ENCODE peak calls at places on chromosomes 5 and 9, in seven cellular contexts. V is PC-3, A is HepG2, P is NB4, R is H1, T is AG10803, D is neural progenitor cell. Y is an unnamed sample.

GRCh38 chr5:169050146-169050571 is 250.8 kb downstream of the SLIT3 start:
- DNase-seq in V (peak), A (no peak), P (no peak), R (no peak), T (peak), D (no peak), Y (no peak)

GRCh38 chr5:153147891-153148623 is 342.4 kb upstream of the GRIA1 start:
- DNase-seq in V (peak), A (peak), P (peak), R (peak), T (peak), D (peak), Y (no peak)

GRCh38 chr5:140588311-140589070 is 23.9 kb downstream of the SLC35A4 start:
- DNase-seq in V (no peak), A (no peak), P (no peak), R (no peak), T (peak), D (no peak), Y (no peak)

GRCh38 chr5:143066556-143067281 is 296.5 kb downstream of the ARHGAP26 start:
- DNase-seq in V (no peak), A (no peak), P (peak), R (no peak), T (peak), D (no peak), Y (no peak)

GRCh38 chr9:120714846-120715231 is 569 bp upstream of the MEGF9 start:
- DNase-seq in V (no peak), A (no peak), P (no peak), R (no peak), T (no peak), D (no peak), Y (no peak)

GRCh38 chr9:97132865-97133264 is 93.9 kb upstream of the CTSV start:
- DNase-seq in V (no peak), A (no peak), P (no peak), R (no peak), T (no peak), D (no peak), Y (no peak)

GRCh38 chr5:18792145-18792544 is 1157.9 kb downstream of the TAF11L14 start:
- DNase-seq in V (peak), A (peak), P (no peak), R (no peak), T (no peak), D (no peak), Y (no peak)

GRCh38 chr5:57937501-57937900 is 454.9 kb upstream of the ACTBL2 start:
- DNase-seq in V (no peak), A (no peak), P (no peak), R (no peak), T (peak), D (no peak), Y (no peak)

GRCh38 chr5:103487822-103488493 is 74.6 kb downstream of the NUDT12 start:
- DNase-seq in V (no peak), A (no peak), P (no peak), R (no peak), T (no peak), D (no peak), Y (no peak)

GRCh38 chr5:175738595-175739133 is 80.8 kb downstream of the HRH2 start:
- DNase-seq in V (no peak), A (no peak), P (no peak), R (no peak), T (no peak), D (no peak), Y (no peak)

GRCh38 chr5:125696762-125697161 is 726.4 kb upstream of the GRAMD2B start:
- DNase-seq in V (peak), A (peak), P (no peak), R (no peak), T (peak), D (no peak), Y (no peak)

GRCh38 chr9:21557428-21557768 is 75.3 kb upstream of the IFNE start:
- DNase-seq in V (no peak), A (no peak), P (no peak), R (no peak), T (no peak), D (no peak), Y (no peak)

GRCh38 chr9:4349841-4350418 is 50.1 kb upstream of the GLIS3 start:
- DNase-seq in V (no peak), A (no peak), P (no peak), R (no peak), T (no peak), D (peak), Y (no peak)

GRCh38 chr9:137452761-137453642 is 6.1 kb downstream of the NSMF start:
- DNase-seq in V (no peak), A (no peak), P (no peak), R (no peak), T (no peak), D (no peak), Y (no peak)

GRCh38 chr9:14018061-14018460 is 295.9 kb downstream of the NFIB start:
- DNase-seq in V (peak), A (no peak), P (no peak), R (no peak), T (no peak), D (no peak), Y (no peak)

GRCh38 chr9:123763910-123764588 is 165.9 kb downstream of the DENND1A start:
- DNase-seq in V (no peak), A (no peak), P (no peak), R (no peak), T (peak), D (no peak), Y (no peak)

GRCh38 chr5:94693043-94693822 is 74.8 kb downstream of the SLF1 start:
- DNase-seq in V (peak), A (peak), P (peak), R (no peak), T (peak), D (peak), Y (no peak)

GRCh38 chr9:6999788-7000187 is 242.0 kb downstream of the KDM4C start:
- DNase-seq in V (no peak), A (no peak), P (no peak), R (no peak), T (no peak), D (no peak), Y (no peak)

GRCh38 chr5:41932770-41933169 is 7.7 kb downstream of the FBXO4 start:
- DNase-seq in V (no peak), A (no peak), P (no peak), R (no peak), T (no peak), D (no peak), Y (no peak)

GRCh38 chr5:168486136-168486879 is at the start of gene RARS1:
- DNase-seq in V (peak), A (peak), P (peak), R (peak), T (peak), D (peak), Y (peak)

GRCh38 chr5:126138475-126139005 is 284.7 kb upstream of the GRAMD2B start:
- DNase-seq in V (peak), A (no peak), P (no peak), R (no peak), T (peak), D (peak), Y (no peak)

GRCh38 chr9:7315746-7316457 is 483.7 kb downstream of the DMAC1 start:
- DNase-seq in V (no peak), A (no peak), P (no peak), R (no peak), T (peak), D (no peak), Y (no peak)

GRCh38 chr5:107455111-107455544 is 215.6 kb downstream of the EFNA5 start:
- DNase-seq in V (peak), A (no peak), P (no peak), R (no peak), T (peak), D (peak), Y (no peak)

GRCh38 chr9:85425153-85425611 is 316.6 kb downstream of the AGTPBP1 start:
- DNase-seq in V (peak), A (peak), P (peak), R (peak), T (peak), D (peak), Y (peak)

GRCh38 chr5:52457808-52458207 is 329.9 kb upstream of the ITGA1 start:
- DNase-seq in V (no peak), A (no peak), P (no peak), R (no peak), T (no peak), D (peak), Y (no peak)

GRCh38 chr5:109062669-109063068 is 315.0 kb downstream of the FER start:
- DNase-seq in V (no peak), A (no peak), P (no peak), R (no peak), T (peak), D (no peak), Y (no peak)

GRCh38 chr5:107040907-107041306 is 629.8 kb downstream of the EFNA5 start:
- DNase-seq in V (no peak), A (no peak), P (no peak), R (no peak), T (no peak), D (no peak), Y (no peak)

GRCh38 chr9:135017916-135018915 is 69.3 kb upstream of the OLFM1 start:
- DNase-seq in V (no peak), A (no peak), P (no peak), R (no peak), T (no peak), D (no peak), Y (no peak)

GRCh38 chr5:55920784-55921183 is 69.6 kb downstream of the IL31RA start:
- DNase-seq in V (peak), A (no peak), P (peak), R (peak), T (peak), D (no peak), Y (no peak)

GRCh38 chr9:6184749-6185645 is 30.6 kb upstream of the IL33 start:
- DNase-seq in V (no peak), A (no peak), P (no peak), R (no peak), T (peak), D (no peak), Y (no peak)

GRCh38 chr5:59496524-59497134 is 396.9 kb downstream of the PDE4D start:
- DNase-seq in V (peak), A (no peak), P (peak), R (peak), T (no peak), D (peak), Y (no peak)

GRCh38 chr5:142826741-142827492 is 56.7 kb downstream of the ARHGAP26 start:
- DNase-seq in V (peak), A (no peak), P (peak), R (no peak), T (peak), D (no peak), Y (no peak)

GRCh38 chr5:22557251-22557650 is 295.9 kb downstream of the CDH12 start:
- DNase-seq in V (no peak), A (no peak), P (no peak), R (no peak), T (no peak), D (no peak), Y (no peak)

GRCh38 chr5:54234304-54234938 is 76.0 kb downstream of the ARL15 start:
- DNase-seq in V (peak), A (peak), P (peak), R (no peak), T (peak), D (peak), Y (no peak)

GRCh38 chr9:94826044-94826443 is 99.5 kb downstream of the AOPEP start:
- DNase-seq in V (no peak), A (no peak), P (no peak), R (no peak), T (no peak), D (no peak), Y (no peak)

GRCh38 chr5:167555771-167556170 is 735.7 kb upstream of the WWC1 start:
- DNase-seq in V (no peak), A (no peak), P (no peak), R (no peak), T (no peak), D (peak), Y (no peak)

GRCh38 chr5:158957196-158957595 is 142.5 kb downstream of the EBF1 start:
- DNase-seq in V (no peak), A (no peak), P (no peak), R (no peak), T (no peak), D (no peak), Y (no peak)

GRCh38 chr9:107637421-107638420 is 148.2 kb upstream of the KLF4 start:
- DNase-seq in V (peak), A (no peak), P (peak), R (peak), T (peak), D (peak), Y (no peak)

GRCh38 chr5:1204693-1205242 is 3.4 kb downstream of the SLC6A19 start:
- DNase-seq in V (peak), A (peak), P (peak), R (no peak), T (peak), D (peak), Y (no peak)
- TF ChIP-seq CTCF in V (peak), A (peak), P (peak), R (peak), T (peak), D (peak), Y (no peak)

DNA sequence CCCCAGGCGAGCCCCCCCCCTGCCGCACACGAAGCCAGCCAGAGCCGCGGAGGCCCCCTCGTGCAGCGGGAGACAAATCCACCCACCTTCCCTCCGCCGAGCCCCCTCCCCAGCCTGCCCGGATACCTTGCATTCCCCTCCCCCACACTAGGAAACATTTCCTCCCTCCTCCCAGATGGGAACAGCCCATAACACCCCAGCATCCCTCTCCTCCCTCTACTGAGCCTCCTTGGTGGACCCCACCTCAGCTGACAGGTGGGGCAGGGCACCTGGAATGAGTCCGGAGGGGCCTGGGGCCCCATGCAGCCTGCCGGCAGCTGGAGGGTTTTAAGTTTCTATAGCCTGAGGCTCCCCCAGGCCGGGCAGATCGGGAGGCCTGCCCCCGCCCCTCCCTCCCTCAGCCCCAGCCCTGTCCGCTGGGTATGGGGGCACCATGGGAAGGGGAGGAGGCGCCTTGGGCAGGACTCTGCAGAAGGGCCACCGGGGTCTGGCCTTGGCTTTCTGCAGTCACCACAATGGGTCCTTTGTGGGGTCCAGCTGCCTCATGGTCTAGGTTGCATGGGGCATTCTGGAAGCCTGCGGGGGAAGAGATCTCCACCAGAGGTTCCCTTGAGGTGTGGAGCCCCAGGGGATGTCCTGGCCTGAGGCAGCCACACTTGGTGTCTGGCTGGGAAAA is 657 bp downstream of the ERGIC1 start:
- DNase-seq in V (no peak), A (peak), P (peak), R (peak), T (no peak), D (peak), Y (no peak)
- TF ChIP-seq CTCF in V (no peak), A (no peak), P (no peak), R (no peak), T (peak), D (no peak), Y (no peak)

GRCh38 chr5:104755806-104756205 is 1193.2 kb upstream of the NUDT12 start:
- DNase-seq in V (no peak), A (no peak), P (no peak), R (no peak), T (no peak), D (no peak), Y (no peak)
- TF ChIP-seq CTCF in V (no peak), A (no peak), P (no peak), R (no peak), T (no peak), D (no peak), Y (no peak)

DNA sequence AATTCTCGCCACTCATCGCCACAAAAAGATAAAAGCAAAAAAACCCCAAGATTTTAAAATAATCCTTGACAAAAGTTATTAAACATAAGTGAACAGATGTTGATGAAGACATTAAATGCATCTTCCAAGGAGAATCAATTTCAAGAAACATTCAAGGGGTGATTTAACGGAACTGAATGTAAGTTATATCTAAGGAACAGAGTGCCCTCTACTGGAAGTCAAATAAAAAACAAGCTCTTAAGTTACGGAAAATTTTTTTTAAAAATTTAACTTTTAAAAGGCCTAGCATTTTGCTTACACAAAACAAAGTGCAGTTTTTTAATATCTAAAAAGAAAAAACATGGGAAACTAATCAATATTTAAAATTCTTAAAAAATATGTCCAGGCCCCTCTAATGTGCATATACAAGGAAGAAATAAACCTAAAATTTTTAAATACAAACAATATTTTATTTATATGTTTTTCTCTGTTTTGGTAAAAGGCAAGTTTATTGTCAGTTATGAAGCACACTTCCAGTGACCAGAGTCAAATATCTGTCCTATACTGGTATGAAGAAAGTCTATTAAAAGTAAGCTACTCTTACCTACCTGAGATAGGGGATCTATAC is 28.0 kb downstream of the TEX10 start:
- DNase-seq in V (peak), A (peak), P (peak), R (no peak), T (peak), D (peak), Y (no peak)
- TF ChIP-seq CTCF in V (peak), A (no peak), P (peak), R (peak), T (peak), D (peak), Y (peak)

DNA sequence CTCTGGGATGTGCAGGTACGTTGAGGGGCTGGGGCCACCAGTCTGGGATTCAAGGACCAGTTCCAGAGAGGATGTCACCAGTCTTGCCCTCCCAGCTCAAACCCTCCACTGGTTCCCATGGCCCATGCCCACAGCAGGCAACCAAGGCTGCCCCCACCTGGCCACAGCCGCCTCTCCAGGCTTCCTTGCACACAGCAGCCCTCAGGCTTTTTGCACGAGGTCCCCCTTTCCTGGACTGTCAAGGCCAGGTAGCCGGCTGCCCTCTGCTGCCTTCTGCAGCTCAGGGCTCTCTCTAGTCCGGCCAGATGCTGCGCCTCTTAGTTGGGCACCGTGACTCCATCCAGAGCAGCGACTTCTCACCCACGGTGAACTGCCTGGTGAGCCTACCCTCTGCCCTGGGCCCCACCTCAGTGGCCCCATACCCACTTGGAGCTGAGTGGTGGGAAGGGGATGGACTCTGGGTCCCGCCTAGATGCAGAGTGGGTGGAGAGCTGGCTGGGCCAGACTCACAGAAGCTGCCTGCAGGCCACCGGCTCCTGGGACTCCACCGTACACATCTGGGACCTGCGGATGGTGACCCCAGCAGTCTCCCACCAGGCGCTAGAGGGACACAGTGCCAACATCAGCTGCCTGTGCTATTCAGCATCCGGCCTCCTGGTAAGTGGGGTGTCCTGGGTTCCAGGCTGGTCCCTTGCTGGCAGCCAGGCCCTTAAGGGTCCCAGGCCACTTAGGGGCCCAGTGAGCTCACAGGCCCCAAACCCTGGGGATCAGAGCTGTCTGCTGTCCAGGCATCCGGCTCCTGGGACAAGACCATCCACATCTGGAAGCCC is 2.9 kb downstream of the WDR38 start:
- DNase-seq in V (peak), A (peak), P (peak), R (peak), T (no peak), D (peak), Y (no peak)
- TF ChIP-seq CTCF in V (peak), A (peak), P (peak), R (peak), T (peak), D (peak), Y (peak)

DNA sequence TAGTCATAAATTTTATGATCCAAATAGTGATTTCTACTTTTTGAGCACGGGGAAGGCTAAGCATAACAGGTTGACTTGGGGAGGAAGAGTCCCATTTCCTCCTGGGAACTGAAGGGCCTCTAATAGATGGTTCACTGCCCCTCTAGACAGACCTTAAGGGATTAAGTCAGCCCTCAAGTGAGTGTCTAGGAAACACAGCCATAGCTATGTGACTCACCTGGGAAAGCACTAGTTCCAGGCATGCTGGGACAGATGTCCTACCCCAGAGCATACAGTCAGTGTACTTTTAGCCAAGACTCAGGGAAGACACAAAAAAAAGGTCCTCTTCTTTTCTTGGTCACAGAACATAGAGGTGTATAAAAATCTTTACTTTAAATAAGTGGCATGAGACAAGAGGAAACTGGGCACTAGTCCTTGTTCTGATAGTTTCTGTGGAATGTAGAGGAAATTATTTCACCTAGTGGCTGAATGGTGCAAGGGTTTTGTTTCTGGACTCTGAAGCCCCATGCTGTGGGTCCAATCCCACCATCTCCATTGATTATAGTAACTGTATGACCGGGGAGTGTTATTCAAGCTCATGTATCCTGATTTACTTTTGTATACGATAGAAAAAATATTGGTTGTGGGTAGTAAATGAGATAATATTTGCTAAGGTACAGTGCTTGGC is 86.0 kb downstream of the NREP start:
- DNase-seq in V (peak), A (no peak), P (no peak), R (no peak), T (no peak), D (no peak), Y (no peak)
- TF ChIP-seq CTCF in V (peak), A (no peak), P (no peak), R (no peak), T (peak), D (peak), Y (no peak)